ENCODE peak calls at places on chromosomes 4 and X, in seven cellular contexts. O is fibroblast of pulmonary artery; P is H1; B is progenitor cell of endocrine pancreas; L is CD4-positive, alpha-beta T cell; Z is left ventricle myocardium inferior; F is bronchial epithelial cell. H is an unnamed sample.

GRCh38 chrX:45889471-45889870 is 655.8 kb downstream of the ZNF674 start:
- DNase-seq in O (peak; percentile 7), P (no peak), B (no peak), L (no peak), Z (no peak), F (peak; percentile 6), H (no peak)

GRCh38 chr4:83022724-83023427 is 12.1 kb upstream of the COPS4 start:
- DNase-seq in O (peak; percentile 57), P (no peak), B (no peak), L (no peak), Z (no peak), F (peak; percentile 67), H (no peak)

GRCh38 chr4:109185951-109186350 is 116.5 kb downstream of the COL25A1 start:
- DNase-seq in O (no peak), P (no peak), B (no peak), L (no peak), Z (no peak), F (no peak), H (no peak)

GRCh38 chr4:125045311-125045710 is 269.4 kb upstream of the FAT4 start:
- DNase-seq in O (no peak), P (no peak), B (no peak), L (no peak), Z (no peak), F (no peak), H (no peak)

GRCh38 chr4:109649872-109650271 is 53.4 kb downstream of the CASP6 start:
- DNase-seq in O (no peak), P (no peak), B (no peak), L (no peak), Z (no peak), F (no peak), H (no peak)

GRCh38 chr4:138864961-138865720 is 150.4 kb upstream of the NOCT start:
- DNase-seq in O (no peak), P (no peak), B (no peak), L (no peak), Z (no peak), F (no peak), H (no peak)

GRCh38 chr4:138697771-138698170 is 317.8 kb upstream of the NOCT start:
- DNase-seq in O (peak; percentile 34), P (no peak), B (no peak), L (no peak), Z (no peak), F (no peak), H (no peak)

GRCh38 chr4:32102941-32103340 is 1382.8 kb downstream of the PCDH7 start:
- DNase-seq in O (peak; percentile 16), P (no peak), B (no peak), L (no peak), Z (no peak), F (peak; percentile 34), H (no peak)

GRCh38 chr4:165532976-165533375 is 154.2 kb downstream of the CPE start:
- DNase-seq in O (no peak), P (no peak), B (no peak), L (no peak), Z (no peak), F (no peak), H (no peak)

GRCh38 chrX:103276581-103277002 is at the start of gene TCEAL5:
- DNase-seq in O (no peak), P (no peak), B (no peak), L (no peak), Z (no peak), F (no peak), H (no peak)

GRCh38 chrX:154750301-154751120 is at the start of gene GAB3:
- DNase-seq in O (peak; percentile 33), P (no peak), B (peak; percentile 14), L (peak; percentile 31), Z (peak; percentile 52), F (no peak), H (peak; percentile 22)

GRCh38 chr4:138639018-138639876 is 376.3 kb upstream of the NOCT start:
- DNase-seq in O (peak; percentile 16), P (no peak), B (no peak), L (no peak), Z (no peak), F (peak; percentile 39), H (no peak)

GRCh38 chr4:121749225-121749624 is 15.7 kb downstream of the SMIM43 start:
- DNase-seq in O (no peak), P (peak; percentile 89), B (no peak), L (no peak), Z (no peak), F (no peak), H (no peak)

GRCh38 chr4:165369522-165369921 is 9.3 kb upstream of the CPE start:
- DNase-seq in O (peak; percentile 51), P (no peak), B (no peak), L (no peak), Z (no peak), F (peak; percentile 83), H (no peak)

GRCh38 chrX:151711787-151712186 is 4.0 kb upstream of the FATE1 start:
- DNase-seq in O (no peak), P (no peak), B (no peak), L (no peak), Z (no peak), F (no peak), H (no peak)

GRCh38 chr4:170386974-170387373 is 297.2 kb upstream of the AADAT start:
- DNase-seq in O (peak; percentile 20), P (no peak), B (no peak), L (no peak), Z (no peak), F (no peak), H (no peak)

GRCh38 chr4:58514299-58514698 is 1404.1 kb upstream of the IGFBP7 start:
- DNase-seq in O (no peak), P (no peak), B (no peak), L (no peak), Z (no peak), F (no peak), H (no peak)

GRCh38 chrX:50200907-50201306 is at the start of gene AKAP4:
- DNase-seq in O (no peak), P (no peak), B (no peak), L (no peak), Z (no peak), F (no peak), H (no peak)

GRCh38 chrX:148567229-148567628 is 66.8 kb downstream of the AFF2 start:
- DNase-seq in O (peak; percentile 40), P (no peak), B (no peak), L (no peak), Z (no peak), F (no peak), H (no peak)

GRCh38 chr4:45350438-45350837 is 624.1 kb upstream of the GNPDA2 start:
- DNase-seq in O (peak; percentile 43), P (no peak), B (no peak), L (no peak), Z (no peak), F (no peak), H (no peak)

DNA sequence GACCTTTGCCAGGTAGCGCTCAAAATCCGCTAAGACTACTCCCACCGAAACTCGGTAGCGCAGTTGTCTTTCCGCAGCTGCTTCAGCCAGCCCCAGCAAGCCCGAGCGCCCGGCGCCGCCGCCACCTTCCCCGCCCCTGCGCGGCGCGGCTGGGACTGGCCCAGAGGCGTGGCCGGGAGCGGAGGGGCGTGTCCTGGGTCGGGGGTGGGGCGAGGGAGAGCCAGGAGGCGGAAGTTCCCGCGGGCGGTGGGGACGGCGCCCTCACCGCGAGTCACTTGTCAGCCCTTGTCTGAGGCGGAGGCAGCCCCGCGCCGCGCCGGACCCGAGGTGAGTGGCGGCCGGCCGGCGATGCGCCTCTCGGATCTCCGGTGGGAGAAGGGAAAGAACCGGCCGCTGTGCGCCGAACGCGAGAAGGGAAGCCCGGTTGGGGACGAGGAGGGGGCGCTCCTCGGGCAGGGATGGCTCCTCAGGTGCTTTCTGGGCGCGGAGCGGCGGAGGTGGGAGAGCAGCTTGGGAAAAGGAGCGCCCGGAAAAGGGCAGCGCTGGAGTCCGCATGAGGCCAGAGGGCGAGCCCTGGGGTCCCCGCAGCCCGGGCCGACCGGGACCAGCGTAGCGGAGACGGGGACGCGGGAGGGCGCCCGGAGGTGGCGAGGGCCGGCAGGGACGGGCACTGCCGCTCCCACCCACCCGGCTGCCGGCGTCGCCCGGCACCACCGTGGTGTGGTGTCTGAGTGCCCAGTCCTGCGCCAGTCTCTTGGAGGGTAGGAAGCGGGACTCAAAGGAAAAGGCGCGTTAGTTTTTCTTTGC is at the start of gene PDLIM5:
- DNase-seq in O (peak; percentile 90), P (peak; percentile 75), B (peak; percentile 86), L (peak; percentile 84), Z (peak; percentile 92), F (peak; percentile 83), H (peak; percentile 88)
- TF ChIP-seq CTCF in O (no peak), P (no peak), B (peak; percentile 13), L (no peak), Z (no peak), F (no peak), H (no peak)

GRCh38 chr4:153900426-153900825 is 111.5 kb upstream of the SFRP2 start:
- DNase-seq in O (no peak), P (no peak), B (no peak), L (no peak), Z (no peak), F (no peak), H (no peak)
- TF ChIP-seq CTCF in O (no peak), P (no peak), B (no peak), L (no peak), Z (no peak), F (no peak), H (no peak)

GRCh38 chr4:154911097-154911496 is 130.0 kb downstream of the RBM46 start:
- DNase-seq in O (peak; percentile 11), P (no peak), B (no peak), L (no peak), Z (no peak), F (peak; percentile 21), H (no peak)
- TF ChIP-seq CTCF in O (peak; percentile 16), P (no peak), B (peak; percentile 46), L (no peak), Z (no peak), F (peak; percentile 22), H (no peak)

GRCh38 chr4:47662975-47663374 is 174.9 kb downstream of the CORIN start:
- DNase-seq in O (no peak), P (no peak), B (no peak), L (no peak), Z (no peak), F (no peak), H (peak; percentile 7)
- TF ChIP-seq CTCF in O (peak; percentile 26), P (no peak), B (peak; percentile 30), L (no peak), Z (peak; percentile 26), F (peak; percentile 39), H (peak; percentile 18)

GRCh38 chr4:73206236-73206635 is 52.4 kb downstream of the ANKRD17 start:
- DNase-seq in O (no peak), P (no peak), B (no peak), L (no peak), Z (no peak), F (no peak), H (no peak)
- TF ChIP-seq CTCF in O (no peak), P (no peak), B (no peak), L (no peak), Z (no peak), F (no peak), H (no peak)